ENCODE peak calls at places on chromosomes 11 and 22, in four cellular contexts. G is GM12878, C is HepG2, I is K562. R is an unnamed sample.

GRCh38 chr11:45041556-45041955 is 90.9 kb upstream of the TP53I11 start:
- DNase-seq in G (no peak), C (no peak), I (no peak), R (no peak)

GRCh38 chr11:68177877-68178276 is 35.2 kb downstream of the KMT5B start:
- DNase-seq in G (no peak), C (no peak), I (no peak), R (no peak)

GRCh38 chr11:107598225-107599139 is 7.5 kb downstream of the ELMOD1 start:
- DNase-seq in G (no peak), C (no peak), I (no peak), R (peak; percentile 53)

GRCh38 chr11:64898541-64898940 is 18.5 kb downstream of the ATG2A start:
- DNase-seq in G (no peak), C (no peak), I (no peak), R (no peak)

GRCh38 chr11:119880143-119880542 is 151.1 kb upstream of the NECTIN1 start:
- DNase-seq in G (no peak), C (no peak), I (no peak), R (no peak)

GRCh38 chr11:88266919-88267318 is 70.6 kb downstream of the CTSC start:
- DNase-seq in G (no peak), C (no peak), I (no peak), R (no peak)

GRCh38 chr11:35031869-35032268 is 107.1 kb upstream of the CD44 start:
- DNase-seq in G (no peak), C (no peak), I (no peak), R (no peak)

GRCh38 chr11:1918436-1919315 is 827 bp upstream of the TNNT3 start:
- DNase-seq in G (no peak), C (no peak), I (no peak), R (no peak)

GRCh38 chr11:85661972-85662664 is 2.8 kb downstream of the CREBZF start:
- DNase-seq in G (no peak), C (no peak), I (no peak), R (no peak)

GRCh38 chr11:114291847-114292680 is 4.1 kb upstream of the NNMT start:
- DNase-seq in G (no peak), C (no peak), I (no peak), R (no peak)

GRCh38 chr22:43537019-43537585 is 125.3 kb downstream of the MPPED1 start:
- DNase-seq in G (no peak), C (peak; percentile 22), I (peak; percentile 24), R (no peak)

GRCh38 chr22:39434243-39434653 is 22.6 kb upstream of the MGAT3 start:
- DNase-seq in G (no peak), C (no peak), I (no peak), R (no peak)

GRCh38 chr22:23220485-23221350 is 40.4 kb downstream of the BCR start:
- DNase-seq in G (no peak), C (no peak), I (peak; percentile 60), R (no peak)

GRCh38 chr11:19811391-19811790 is 98.8 kb downstream of the NAV2 start:
- DNase-seq in G (no peak), C (no peak), I (no peak), R (no peak)

GRCh38 chr11:10930224-10930960 is 72.5 kb upstream of the ZBED5 start:
- DNase-seq in G (no peak), C (no peak), I (no peak), R (no peak)

GRCh38 chr22:20647586-20648305 is 126.2 kb upstream of the SERPIND1 start:
- DNase-seq in G (no peak), C (no peak), I (peak; percentile 17), R (no peak)
- TF ChIP-seq TARDBP in G (no peak), C (no peak), I (no peak), R (no peak)

GRCh38 chr11:125262194-125262824 is 97.8 kb downstream of the PKNOX2 start:
- DNase-seq in G (no peak), C (peak; percentile 28), I (no peak), R (no peak)

GRCh38 chr11:125261471-125262087 is 97.0 kb downstream of the PKNOX2 start:
- DNase-seq in G (no peak), C (no peak), I (no peak), R (no peak)

GRCh38 chr11:125264091-125265022 is 99.8 kb downstream of the PKNOX2 start:
- DNase-seq in G (no peak), C (no peak), I (no peak), R (no peak)

GRCh38 chr11:125262825-125263218 is 98.3 kb downstream of the PKNOX2 start:
- DNase-seq in G (no peak), C (no peak), I (no peak), R (no peak)

GRCh38 chr11:125263268-125263790 is 98.8 kb downstream of the PKNOX2 start:
- DNase-seq in G (no peak), C (peak; percentile 69), I (no peak), R (peak; percentile 30)
- TF ChIP-seq SP1 in G (no peak), C (no peak), I (no peak), R (no peak)

GRCh38 chr22:37334859-37335818 is 52.8 kb downstream of the CYTH4 start:
- DNase-seq in G (no peak), C (no peak), I (no peak), R (peak; percentile 50)

GRCh38 chr22:37338539-37339246 is 56.4 kb downstream of the CYTH4 start:
- DNase-seq in G (no peak), C (no peak), I (no peak), R (no peak)

GRCh38 chr22:37336474-37337028 is 54.2 kb downstream of the CYTH4 start:
- DNase-seq in G (no peak), C (no peak), I (peak; percentile 68), R (no peak)

GRCh38 chr22:37335819-37336199 is 53.5 kb downstream of the CYTH4 start:
- DNase-seq in G (no peak), C (no peak), I (no peak), R (no peak)

DNA sequence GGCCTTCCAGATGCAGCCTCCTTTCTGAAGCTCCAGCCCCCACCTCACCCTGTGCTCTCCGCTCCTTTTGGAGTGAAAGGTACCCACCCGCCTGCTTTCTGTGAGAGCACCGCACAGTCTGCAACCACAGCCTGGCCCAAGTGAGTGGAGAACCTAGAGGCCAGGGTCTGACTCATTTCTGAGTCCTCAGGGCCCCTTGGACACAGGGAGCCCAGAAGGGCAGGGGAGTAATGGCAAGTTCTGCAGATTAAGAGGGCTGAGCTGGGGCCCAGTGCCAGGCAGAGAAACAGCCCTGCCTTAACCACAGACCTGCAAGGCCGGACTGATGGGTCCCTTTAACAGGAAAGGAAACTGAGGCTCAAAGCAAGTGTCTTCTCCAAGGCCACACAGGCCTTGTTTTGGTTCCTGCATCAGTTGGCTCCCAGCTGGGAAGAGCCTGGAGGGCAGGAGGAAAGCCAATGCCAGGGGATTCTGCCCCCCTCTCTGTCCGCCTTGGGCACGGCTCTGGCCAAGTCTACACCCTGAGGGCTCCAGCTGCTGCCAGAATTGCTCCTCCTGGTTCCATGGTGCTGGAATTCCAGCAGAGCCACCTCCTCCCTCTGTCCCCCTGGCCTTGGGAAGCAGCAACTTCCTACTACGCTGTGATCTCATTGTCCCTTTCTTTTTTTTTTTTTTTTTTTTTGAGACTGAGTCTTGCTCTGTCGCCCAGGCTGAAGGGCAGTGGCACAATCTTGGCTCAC is 55.1 kb downstream of the CYTH4 start:
- DNase-seq in G (no peak), C (no peak), I (no peak), R (no peak)
- TF ChIP-seq TARDBP in G (no peak), C (no peak), I (no peak), R (no peak)

DNA sequence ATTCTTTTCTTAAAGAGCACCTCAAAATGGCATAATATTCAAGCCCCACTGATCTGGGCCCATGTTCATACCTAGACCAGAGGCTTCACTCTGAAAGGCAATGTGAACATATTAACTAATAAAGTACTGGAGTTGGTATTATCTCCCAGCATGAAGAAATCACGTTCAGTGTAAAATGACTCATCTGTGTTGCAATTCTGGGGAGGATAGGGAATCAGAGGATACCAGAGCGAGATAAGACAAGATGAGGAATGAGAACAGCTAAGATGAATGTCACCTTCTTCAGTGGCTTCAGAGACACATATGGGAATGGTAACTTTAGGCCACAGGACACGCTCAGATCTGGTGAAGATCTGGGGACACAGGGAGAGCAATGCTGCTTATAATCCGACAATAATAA is 121.1 kb downstream of the NTM start:
- DNase-seq in G (no peak), C (no peak), I (no peak), R (no peak)
- TF ChIP-seq SP1 in G (no peak), C (no peak), I (no peak), R (no peak)

GRCh38 chr11:56876621-56877312 is 111.9 kb upstream of the OR5AK2 start:
- DNase-seq in G (no peak), C (no peak), I (no peak), R (no peak)
- TF ChIP-seq TARDBP in G (no peak), C (no peak), I (no peak), R (no peak)

DNA sequence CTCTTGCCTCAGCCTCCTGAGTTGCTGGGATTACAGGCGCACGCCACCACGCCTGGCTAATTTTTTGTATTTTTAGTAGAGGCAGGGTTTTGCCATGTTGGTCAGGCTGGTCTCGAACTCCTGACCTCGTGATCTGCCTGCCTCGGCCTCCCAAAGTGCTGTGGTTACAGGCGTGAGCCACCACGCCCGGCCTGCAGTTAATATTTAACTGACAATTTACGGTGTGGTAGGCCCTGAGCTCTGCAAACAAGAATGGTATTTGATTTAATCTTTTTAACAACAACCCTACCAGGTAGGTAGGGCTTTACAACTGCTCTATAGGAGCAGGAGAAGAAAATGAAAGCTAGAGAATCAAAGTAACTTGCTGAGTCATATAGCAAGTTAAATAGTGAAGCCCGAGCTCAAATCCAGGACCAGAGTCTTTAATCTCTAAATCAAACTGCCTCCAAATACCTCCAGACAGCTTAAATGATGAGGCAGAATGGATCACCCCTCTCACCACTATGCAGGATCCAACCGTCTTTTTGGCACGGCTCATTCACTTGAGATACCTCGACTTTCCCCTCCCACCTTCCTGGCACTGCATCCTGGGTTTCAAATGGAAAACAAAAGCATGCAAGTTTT is 9.4 kb downstream of the UEVLD start:
- DNase-seq in G (no peak), C (peak; percentile 93), I (peak; percentile 20), R (no peak)
- TF ChIP-seq SP1 in G (no peak), C (no peak), I (no peak), R (no peak)